ENCODE peak calls at places on chromosomes 12 and 14, in five cellular contexts. U, E, X, L and S are unnamed samples.

GRCh38 chr14:39459795-39460478 is 27.7 kb upstream of the FBXO33 start:
- DNase-seq in E (no peak), U (no peak), L (no peak), X (no peak), S (no peak)

GRCh38 chr12:72277415-72277814 is 5.2 kb downstream of the TRHDE start:
- DNase-seq in X (no peak), E (no peak), L (no peak), U (no peak), S (no peak)

GRCh38 chr14:96797188-96797942 is at the start of gene VRK1:
- DNase-seq in L (peak; percentile 97), E (peak; percentile 94), U (peak; percentile 90), X (peak; percentile 83), S (peak; percentile 96)

GRCh38 chr14:95620659-95621059 is 65.6 kb upstream of the TCL1B start:
- DNase-seq in L (peak; percentile 26), X (no peak), U (no peak), E (no peak), S (no peak)

GRCh38 chr12:120262852-120263724 is 2.4 kb downstream of the PXN start:
- DNase-seq in U (no peak), E (no peak), L (no peak), X (no peak), S (no peak)

GRCh38 chr14:63633801-63634200 is 7.9 kb downstream of the WDR89 start:
- DNase-seq in U (no peak), L (no peak), E (no peak), X (no peak), S (no peak)

GRCh38 chr14:104283197-104284106 is 145.1 kb downstream of the KIF26A start:
- DNase-seq in X (no peak), E (no peak), L (no peak), U (no peak), S (no peak)

GRCh38 chr12:89927226-89927698 is 218.6 kb upstream of the ATP2B1 start:
- DNase-seq in L (no peak), U (no peak), X (peak; percentile 79), E (no peak), S (no peak)

GRCh38 chr12:4069046-4070010 is 196.1 kb upstream of the PARP11 start:
- DNase-seq in U (no peak), X (no peak), E (no peak), L (no peak), S (no peak)

GRCh38 chr12:45351921-45352670 is 136.2 kb downstream of the ANO6 start:
- DNase-seq in L (no peak), U (peak; percentile 15), E (no peak), X (no peak), S (no peak)

GRCh38 chr12:80936642-80937390 is 918 bp downstream of the LIN7A start:
- DNase-seq in E (peak; percentile 50), U (peak; percentile 79), L (no peak), X (no peak), S (peak; percentile 44)

GRCh38 chr12:32312049-32312670 is 87.2 kb upstream of the FGD4 start:
- DNase-seq in X (peak; percentile 21), U (peak; percentile 42), E (peak; percentile 39), L (no peak), S (peak; percentile 44)

GRCh38 chr14:104389326-104390220 is 190.0 kb upstream of the C14orf180 start:
- DNase-seq in U (no peak), E (no peak), X (no peak), L (no peak), S (peak; percentile 38)

GRCh38 chr12:53298154-53298553 is 1.3 kb upstream of the MYG1 start:
- DNase-seq in L (no peak), E (no peak), X (no peak), U (no peak), S (no peak)
- TF ChIP-seq FOXM1 in L (no peak), E (no peak), X (no peak), U (no peak), S (no peak)

GRCh38 chr14:101588990-101589389 is 27.7 kb downstream of the DIO3 start:
- DNase-seq in L (no peak), U (peak; percentile 60), X (no peak), E (no peak), S (peak; percentile 82)
- TF ChIP-seq FOXM1 in L (no peak), U (no peak), X (no peak), E (no peak), S (no peak)

GRCh38 chr12:12020762-12021161 is 50.0 kb upstream of the BCL2L14 start:
- DNase-seq in U (no peak), L (no peak), X (no peak), E (no peak), S (no peak)
- TF ChIP-seq FOXM1 in U (no peak), L (no peak), X (no peak), E (no peak), S (no peak)

GRCh38 chr12:5944053-5944452 is 1.0 kb downstream of the ANO2 start:
- DNase-seq in E (no peak), U (no peak), L (no peak), X (no peak), S (no peak)

GRCh38 chr12:5946388-5946787 is 1.3 kb upstream of the ANO2 start:
- DNase-seq in E (no peak), X (no peak), U (no peak), L (no peak), S (no peak)

GRCh38 chr12:5944688-5945070 is 380 bp downstream of the ANO2 start:
- DNase-seq in E (no peak), U (no peak), L (no peak), X (no peak), S (no peak)

GRCh38 chr12:5948696-5949095 is 3.6 kb upstream of the ANO2 start:
- DNase-seq in E (no peak), X (no peak), U (no peak), L (no peak), S (no peak)

DNA sequence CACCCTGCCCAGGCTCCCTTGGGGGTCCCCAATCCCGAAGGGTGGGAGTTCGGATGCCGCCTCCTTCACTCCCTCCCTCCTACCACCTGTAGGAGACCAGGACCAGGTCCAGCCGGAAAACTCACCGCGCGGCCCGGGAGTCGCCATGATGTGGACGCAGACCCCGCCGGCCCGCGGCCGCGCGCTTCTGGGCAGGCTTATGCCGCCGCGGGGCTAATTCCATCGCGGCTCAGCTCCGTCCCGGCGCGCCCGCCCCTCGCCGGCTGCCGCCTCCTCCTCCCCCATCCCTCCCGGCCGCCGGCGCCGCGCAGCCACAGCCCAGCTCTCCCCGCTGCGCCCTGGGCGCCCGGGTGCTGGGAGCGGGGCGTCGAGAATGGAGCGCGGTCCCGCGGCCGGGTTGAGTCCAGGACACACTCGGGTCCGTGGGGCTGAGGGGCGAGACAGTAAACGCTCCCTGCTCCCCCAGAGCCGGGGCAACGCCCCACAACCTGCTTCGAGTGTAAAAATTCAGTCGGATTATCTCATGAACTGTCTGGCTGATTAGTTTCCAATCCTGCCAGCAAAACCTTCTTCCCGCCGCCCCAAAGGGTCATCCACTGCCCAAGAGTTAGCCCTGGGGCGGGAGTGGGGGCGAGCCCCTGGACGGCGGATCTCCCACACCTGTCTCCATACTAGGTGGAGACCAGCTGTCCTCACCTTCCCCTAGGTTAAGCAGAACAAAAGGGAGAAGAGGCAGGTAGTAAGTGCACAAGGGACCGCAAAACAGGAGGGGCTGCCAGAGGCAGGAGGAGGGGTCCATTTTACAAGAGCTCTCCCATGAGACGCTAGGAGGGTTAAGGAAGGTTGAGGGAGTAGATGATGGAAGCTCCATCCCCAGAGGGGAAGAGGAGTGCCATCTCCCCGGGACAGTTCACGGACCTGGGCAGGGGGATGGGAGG is at the start of gene ANO2:
- DNase-seq in L (no peak), U (no peak), E (peak; percentile 71), X (no peak), S (peak; percentile 64)
- TF ChIP-seq FOXM1 in L (no peak), U (no peak), E (no peak), X (no peak), S (no peak)

GRCh38 chr14:75279739-75280447 is 1.3 kb downstream of the FOS start:
- DNase-seq in X (no peak), E (no peak), U (no peak), L (no peak), S (peak; percentile 34)
- TF ChIP-seq FOXM1 in X (no peak), E (no peak), U (no peak), L (no peak), S (no peak)

GRCh38 chr12:52434760-52435530 is 774 bp upstream of the KRT75 start:
- DNase-seq in E (no peak), X (no peak), L (no peak), U (no peak), S (no peak)
- TF ChIP-seq FOXM1 in E (no peak), X (no peak), L (no peak), U (no peak), S (no peak)

GRCh38 chr14:68506645-68507405 is 286.0 kb downstream of the ZFP36L1 start:
- DNase-seq in L (no peak), U (no peak), E (no peak), X (peak; percentile 96), S (no peak)
- TF ChIP-seq FOXM1 in L (no peak), U (no peak), E (no peak), X (peak; percentile 85), S (no peak)

GRCh38 chr12:116427200-116427932 is 131.8 kb upstream of the MAP1LC3B2 start:
- DNase-seq in E (no peak), U (no peak), L (no peak), X (no peak), S (no peak)
- TF ChIP-seq FOXM1 in E (no peak), U (no peak), L (no peak), X (no peak), S (no peak)

GRCh38 chr12:75728826-75729225 is 217.4 kb upstream of the KRR1 start:
- DNase-seq in L (no peak), X (no peak), E (no peak), U (no peak), S (no peak)

GRCh38 chr12:75725505-75726120 is 214.2 kb upstream of the KRR1 start:
- DNase-seq in U (no peak), X (no peak), E (peak; percentile 45), L (no peak), S (no peak)

GRCh38 chr12:75724913-75725312 is 213.5 kb upstream of the KRR1 start:
- DNase-seq in U (peak; percentile 83), E (no peak), L (no peak), X (no peak), S (peak; percentile 37)

GRCh38 chr12:75722714-75723200 is 211.3 kb upstream of the KRR1 start:
- DNase-seq in L (peak; percentile 15), X (peak; percentile 28), U (peak; percentile 67), E (no peak), S (no peak)

GRCh38 chr12:75727577-75727976 is 216.2 kb upstream of the KRR1 start:
- DNase-seq in X (no peak), U (peak; percentile 18), L (no peak), E (no peak), S (no peak)
- TF ChIP-seq FOXM1 in X (no peak), U (no peak), L (no peak), E (no peak), S (no peak)

GRCh38 chr12:122528992-122529391 is 1.9 kb downstream of the KNTC1 start:
- DNase-seq in U (no peak), L (no peak), X (no peak), E (no peak), S (no peak)

GRCh38 chr12:122526683-122527477 is at the start of the genes KNTC1 and RSRC2:
- DNase-seq in X (peak; percentile 99), E (peak; percentile 97), L (peak; percentile 94), U (peak; percentile 99), S (peak; percentile 91)

GRCh38 chr12:122528582-122528981 is 1.5 kb downstream of the KNTC1 start:
- DNase-seq in L (no peak), E (no peak), U (no peak), X (no peak), S (no peak)

GRCh38 chr12:122523846-122524718 is 2.7 kb downstream of the RSRC2 start:
- DNase-seq in L (no peak), U (no peak), E (no peak), X (no peak), S (no peak)

GRCh38 chr12:122527478-122527944 is 462 bp downstream of the KNTC1 start:
- DNase-seq in E (peak; percentile 19), X (no peak), U (no peak), L (peak; percentile 15), S (peak; percentile 12)
- TF ChIP-seq FOXM1 in E (no peak), X (no peak), U (no peak), L (no peak), S (no peak)